ENCODE peak calls at places on chromosomes 6 and 20, in six cellular contexts. X is D341Med, B is dermis microvascular lymphatic vessel endothelial cell, C is AG09319, I is KBM-7, E is ELF-1. S is an unnamed sample.

GRCh38 chr6:79686698-79687309 is 55.7 kb downstream of the SH3BGRL2 start:
- DNase-seq in X (no peak), B (no peak), C (no peak), I (no peak), E (no peak), S (no peak)

GRCh38 chr6:80158478-80158989 is 52.1 kb downstream of the BCKDHB start:
- DNase-seq in X (no peak), B (no peak), C (no peak), I (no peak), E (no peak), S (no peak)

GRCh38 chr6:158756126-158756525 is 63.0 kb downstream of the EZR start:
- DNase-seq in X (no peak), B (no peak), C (no peak), I (no peak), E (no peak), S (no peak)

GRCh38 chr20:46350201-46350985 is 42.1 kb upstream of the CDH22 start:
- DNase-seq in X (no peak), B (no peak), C (peak; percentile 69), I (peak; percentile 58), E (peak; percentile 87), S (peak; percentile 68)

GRCh38 chr6:150363733-150364132 is 5.1 kb upstream of the IYD start:
- DNase-seq in X (no peak), B (no peak), C (no peak), I (peak; percentile 57), E (no peak), S (no peak)

GRCh38 chr6:102907181-102907580 is 1513.7 kb downstream of the GRIK2 start:
- DNase-seq in X (no peak), B (no peak), C (no peak), I (no peak), E (peak; percentile 27), S (no peak)

GRCh38 chr6:87504440-87504839 is 31.7 kb downstream of the SLC35A1 start:
- DNase-seq in X (no peak), B (no peak), C (no peak), I (no peak), E (no peak), S (no peak)

GRCh38 chr6:37480951-37481597 is 18.6 kb downstream of the CCDC167 start:
- DNase-seq in X (no peak), B (no peak), C (no peak), I (no peak), E (no peak), S (no peak)

GRCh38 chr20:64049887-64050260 is 435 bp upstream of the SOX18 start:
- DNase-seq in X (no peak), B (no peak), C (no peak), I (peak; percentile 30), E (no peak), S (no peak)

GRCh38 chr6:31356216-31356945 is 598 bp downstream of the HLA-B start:
- DNase-seq in X (no peak), B (no peak), C (no peak), I (no peak), E (no peak), S (peak; percentile 24)

GRCh38 chr20:39879296-39879695 is 809.7 kb downstream of the MAFB start:
- DNase-seq in X (no peak), B (no peak), C (no peak), I (no peak), E (no peak), S (no peak)

GRCh38 chr20:45935416-45936046 is 1.0 kb downstream of the PCIF1 start:
- DNase-seq in X (no peak), B (no peak), C (no peak), I (no peak), E (no peak), S (no peak)

GRCh38 chr6:30707281-30707850 is 9.7 kb downstream of the MDC1 start:
- DNase-seq in X (no peak), B (no peak), C (no peak), I (no peak), E (no peak), S (no peak)